ENCODE peak calls at places on chromosome 12, in nine cellular contexts. One of them, this sample, is unnamed.

GRCh38 chr12:52551466-52551865 is 1.5 kb downstream of the KRT71 start:
- DNase-seq in left ventricle myocardium inferior: peak
- DNase-seq in lower lobe of right lung: no peak
- DNase-seq in breast epithelium: no peak
- DNase-seq in uterus: no peak
- DNase-seq in kidney: no peak
- DNase-seq in activated CD8-positive, alpha-beta T cell treated with anti-CD3 and anti-CD28 coated beads for 36 hours: no peak
- DNase-seq in astrocyte of the spinal cord: no peak
- DNase-seq in nephron progenitor cell: no peak
- DNase-seq in this sample: no peak

GRCh38 chr12:94694732-94695131 is 44.4 kb upstream of the TMCC3 start:
- DNase-seq in left ventricle myocardium inferior: no peak
- DNase-seq in lower lobe of right lung: no peak
- DNase-seq in breast epithelium: no peak
- DNase-seq in uterus: no peak
- DNase-seq in kidney: no peak
- DNase-seq in activated CD8-positive, alpha-beta T cell treated with anti-CD3 and anti-CD28 coated beads for 36 hours: no peak
- DNase-seq in astrocyte of the spinal cord: no peak
- DNase-seq in nephron progenitor cell: no peak
- DNase-seq in this sample: no peak

GRCh38 chr12:98601924-98602323 is 8.4 kb downstream of the SLC25A3 start:
- DNase-seq in left ventricle myocardium inferior: no peak
- DNase-seq in lower lobe of right lung: no peak
- DNase-seq in breast epithelium: no peak
- DNase-seq in uterus: no peak
- DNase-seq in kidney: no peak
- DNase-seq in activated CD8-positive, alpha-beta T cell treated with anti-CD3 and anti-CD28 coated beads for 36 hours: no peak
- DNase-seq in astrocyte of the spinal cord: no peak
- DNase-seq in nephron progenitor cell: no peak
- DNase-seq in this sample: no peak

GRCh38 chr12:109597414-109597794 is 23.8 kb downstream of the MVK start:
- DNase-seq in left ventricle myocardium inferior: no peak
- DNase-seq in lower lobe of right lung: no peak
- DNase-seq in breast epithelium: no peak
- DNase-seq in uterus: no peak
- DNase-seq in kidney: no peak
- DNase-seq in activated CD8-positive, alpha-beta T cell treated with anti-CD3 and anti-CD28 coated beads for 36 hours: no peak
- DNase-seq in astrocyte of the spinal cord: no peak
- DNase-seq in nephron progenitor cell: no peak
- DNase-seq in this sample: no peak

GRCh38 chr12:127144770-127145169 is 1122.2 kb upstream of the TMEM132C start:
- DNase-seq in left ventricle myocardium inferior: no peak
- DNase-seq in lower lobe of right lung: no peak
- DNase-seq in breast epithelium: no peak
- DNase-seq in uterus: no peak
- DNase-seq in kidney: no peak
- DNase-seq in activated CD8-positive, alpha-beta T cell treated with anti-CD3 and anti-CD28 coated beads for 36 hours: no peak
- DNase-seq in astrocyte of the spinal cord: no peak
- DNase-seq in nephron progenitor cell: no peak
- DNase-seq in this sample: no peak

GRCh38 chr12:95993907-95994306 is 2.2 kb downstream of the HAL start:
- DNase-seq in left ventricle myocardium inferior: no peak
- DNase-seq in lower lobe of right lung: no peak
- DNase-seq in breast epithelium: no peak
- DNase-seq in uterus: no peak
- DNase-seq in kidney: no peak
- DNase-seq in activated CD8-positive, alpha-beta T cell treated with anti-CD3 and anti-CD28 coated beads for 36 hours: no peak
- DNase-seq in astrocyte of the spinal cord: no peak
- DNase-seq in nephron progenitor cell: no peak
- DNase-seq in this sample: no peak

GRCh38 chr12:30696486-30696885 is 817 bp upstream of the IPO8 start:
- DNase-seq in left ventricle myocardium inferior: no peak
- DNase-seq in lower lobe of right lung: no peak
- DNase-seq in breast epithelium: no peak
- DNase-seq in uterus: no peak
- DNase-seq in kidney: peak
- DNase-seq in activated CD8-positive, alpha-beta T cell treated with anti-CD3 and anti-CD28 coated beads for 36 hours: no peak
- DNase-seq in astrocyte of the spinal cord: no peak
- DNase-seq in nephron progenitor cell: no peak
- DNase-seq in this sample: no peak

GRCh38 chr12:19273482-19274330 is 144.2 kb downstream of the PLEKHA5 start:
- DNase-seq in left ventricle myocardium inferior: peak
- DNase-seq in lower lobe of right lung: no peak
- DNase-seq in breast epithelium: peak
- DNase-seq in uterus: peak
- DNase-seq in kidney: peak
- DNase-seq in activated CD8-positive, alpha-beta T cell treated with anti-CD3 and anti-CD28 coated beads for 36 hours: peak
- DNase-seq in astrocyte of the spinal cord: peak
- DNase-seq in nephron progenitor cell: no peak
- DNase-seq in this sample: peak

GRCh38 chr12:114848661-114849060 is 164.7 kb upstream of the TBX3 start:
- DNase-seq in left ventricle myocardium inferior: no peak
- DNase-seq in lower lobe of right lung: no peak
- DNase-seq in breast epithelium: no peak
- DNase-seq in uterus: no peak
- DNase-seq in kidney: no peak
- DNase-seq in activated CD8-positive, alpha-beta T cell treated with anti-CD3 and anti-CD28 coated beads for 36 hours: no peak
- DNase-seq in astrocyte of the spinal cord: peak
- DNase-seq in nephron progenitor cell: no peak
- DNase-seq in this sample: peak

GRCh38 chr12:100668939-100669536 is 95.6 kb downstream of the GAS2L3 start:
- DNase-seq in left ventricle myocardium inferior: peak
- DNase-seq in lower lobe of right lung: peak
- DNase-seq in breast epithelium: peak
- DNase-seq in uterus: peak
- DNase-seq in kidney: peak
- DNase-seq in activated CD8-positive, alpha-beta T cell treated with anti-CD3 and anti-CD28 coated beads for 36 hours: peak
- DNase-seq in astrocyte of the spinal cord: peak
- DNase-seq in nephron progenitor cell: peak
- DNase-seq in this sample: no peak

GRCh38 chr12:63845726-63846125 is 1.2 kb downstream of the SRGAP1 start:
- DNase-seq in left ventricle myocardium inferior: no peak
- DNase-seq in lower lobe of right lung: no peak
- DNase-seq in breast epithelium: no peak
- DNase-seq in uterus: no peak
- DNase-seq in kidney: no peak
- DNase-seq in activated CD8-positive, alpha-beta T cell treated with anti-CD3 and anti-CD28 coated beads for 36 hours: no peak
- DNase-seq in astrocyte of the spinal cord: peak
- DNase-seq in nephron progenitor cell: no peak
- DNase-seq in this sample: no peak

GRCh38 chr12:94305293-94305957 is 154.2 kb downstream of the CEP83 start:
- DNase-seq in left ventricle myocardium inferior: no peak
- DNase-seq in lower lobe of right lung: no peak
- DNase-seq in breast epithelium: no peak
- DNase-seq in uterus: no peak
- DNase-seq in kidney: no peak
- DNase-seq in activated CD8-positive, alpha-beta T cell treated with anti-CD3 and anti-CD28 coated beads for 36 hours: peak
- DNase-seq in astrocyte of the spinal cord: peak
- DNase-seq in nephron progenitor cell: no peak
- DNase-seq in this sample: no peak

GRCh38 chr12:31729728-31730127 is 907 bp upstream of the AMN1 start:
- DNase-seq in left ventricle myocardium inferior: no peak
- DNase-seq in lower lobe of right lung: no peak
- DNase-seq in breast epithelium: no peak
- DNase-seq in uterus: no peak
- DNase-seq in kidney: no peak
- DNase-seq in activated CD8-positive, alpha-beta T cell treated with anti-CD3 and anti-CD28 coated beads for 36 hours: no peak
- DNase-seq in astrocyte of the spinal cord: no peak
- DNase-seq in nephron progenitor cell: no peak
- DNase-seq in this sample: no peak

GRCh38 chr12:49512541-49512940 is 26.3 kb upstream of the KCNH3 start:
- DNase-seq in left ventricle myocardium inferior: no peak
- DNase-seq in lower lobe of right lung: no peak
- DNase-seq in breast epithelium: no peak
- DNase-seq in uterus: no peak
- DNase-seq in kidney: no peak
- DNase-seq in activated CD8-positive, alpha-beta T cell treated with anti-CD3 and anti-CD28 coated beads for 36 hours: no peak
- DNase-seq in astrocyte of the spinal cord: no peak
- DNase-seq in nephron progenitor cell: no peak
- DNase-seq in this sample: no peak

GRCh38 chr12:212799-213526 is 994 bp downstream of the SLC6A12 start:
- DNase-seq in left ventricle myocardium inferior: peak
- DNase-seq in lower lobe of right lung: no peak
- DNase-seq in breast epithelium: no peak
- DNase-seq in uterus: no peak
- DNase-seq in kidney: peak
- DNase-seq in activated CD8-positive, alpha-beta T cell treated with anti-CD3 and anti-CD28 coated beads for 36 hours: no peak
- DNase-seq in astrocyte of the spinal cord: no peak
- DNase-seq in nephron progenitor cell: no peak
- DNase-seq in this sample: no peak

GRCh38 chr12:121505513-121505912 is 75.3 kb downstream of the KDM2B start:
- DNase-seq in left ventricle myocardium inferior: no peak
- DNase-seq in lower lobe of right lung: no peak
- DNase-seq in breast epithelium: no peak
- DNase-seq in uterus: no peak
- DNase-seq in kidney: no peak
- DNase-seq in activated CD8-positive, alpha-beta T cell treated with anti-CD3 and anti-CD28 coated beads for 36 hours: no peak
- DNase-seq in astrocyte of the spinal cord: no peak
- DNase-seq in nephron progenitor cell: no peak
- DNase-seq in this sample: no peak

GRCh38 chr12:5921027-5921909 is 23.8 kb downstream of the ANO2 start:
- DNase-seq in left ventricle myocardium inferior: no peak
- DNase-seq in lower lobe of right lung: no peak
- DNase-seq in breast epithelium: no peak
- DNase-seq in uterus: no peak
- DNase-seq in kidney: no peak
- DNase-seq in activated CD8-positive, alpha-beta T cell treated with anti-CD3 and anti-CD28 coated beads for 36 hours: no peak
- DNase-seq in astrocyte of the spinal cord: no peak
- DNase-seq in nephron progenitor cell: no peak
- DNase-seq in this sample: no peak

DNA sequence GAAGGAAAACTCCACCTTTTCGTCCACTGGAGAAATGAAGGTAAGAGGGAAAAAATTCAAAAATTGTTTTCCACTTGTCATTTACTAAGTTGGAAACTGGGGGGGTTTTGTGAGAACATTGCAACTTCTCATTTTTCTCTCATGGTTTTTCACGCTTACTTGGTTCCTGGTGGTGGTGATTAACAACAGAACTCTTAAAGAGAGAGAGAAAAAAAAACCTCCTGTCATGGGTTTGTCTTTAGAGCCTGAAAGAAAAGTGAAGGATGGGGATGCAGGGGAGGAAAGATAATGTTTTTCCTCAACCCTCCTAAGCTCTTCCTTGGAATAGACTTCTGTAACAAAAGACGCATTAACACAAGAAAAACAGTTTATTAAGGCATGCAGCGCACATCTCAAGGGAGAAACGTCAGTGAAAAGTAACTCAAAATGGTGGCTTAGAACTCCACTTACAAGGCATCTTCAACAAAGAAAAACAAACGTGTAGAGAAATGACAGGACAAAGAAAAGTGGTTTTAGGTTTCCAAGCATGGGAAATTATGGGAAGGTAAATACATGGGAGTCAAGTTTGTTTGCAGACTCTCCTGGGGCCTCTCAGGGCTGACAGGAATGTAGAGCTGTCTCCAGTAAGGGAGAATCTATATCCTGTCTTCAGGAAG is 81.9 kb upstream of the ATF7IP start:
- DNase-seq in left ventricle myocardium inferior: no peak
- DNase-seq in lower lobe of right lung: no peak
- DNase-seq in breast epithelium: no peak
- DNase-seq in uterus: no peak
- DNase-seq in kidney: no peak
- DNase-seq in activated CD8-positive, alpha-beta T cell treated with anti-CD3 and anti-CD28 coated beads for 36 hours: no peak
- DNase-seq in astrocyte of the spinal cord: no peak
- DNase-seq in nephron progenitor cell: no peak
- DNase-seq in this sample: no peak
- TF ChIP-seq CTCF in left ventricle myocardium inferior: no peak
- TF ChIP-seq CTCF in lower lobe of right lung: no peak
- TF ChIP-seq CTCF in breast epithelium: no peak
- TF ChIP-seq CTCF in uterus: no peak
- TF ChIP-seq CTCF in kidney: no peak
- TF ChIP-seq CTCF in activated CD8-positive, alpha-beta T cell treated with anti-CD3 and anti-CD28 coated beads for 36 hours: no peak
- TF ChIP-seq CTCF in astrocyte of the spinal cord: no peak
- TF ChIP-seq CTCF in nephron progenitor cell: no peak
- TF ChIP-seq CTCF in this sample: no peak

DNA sequence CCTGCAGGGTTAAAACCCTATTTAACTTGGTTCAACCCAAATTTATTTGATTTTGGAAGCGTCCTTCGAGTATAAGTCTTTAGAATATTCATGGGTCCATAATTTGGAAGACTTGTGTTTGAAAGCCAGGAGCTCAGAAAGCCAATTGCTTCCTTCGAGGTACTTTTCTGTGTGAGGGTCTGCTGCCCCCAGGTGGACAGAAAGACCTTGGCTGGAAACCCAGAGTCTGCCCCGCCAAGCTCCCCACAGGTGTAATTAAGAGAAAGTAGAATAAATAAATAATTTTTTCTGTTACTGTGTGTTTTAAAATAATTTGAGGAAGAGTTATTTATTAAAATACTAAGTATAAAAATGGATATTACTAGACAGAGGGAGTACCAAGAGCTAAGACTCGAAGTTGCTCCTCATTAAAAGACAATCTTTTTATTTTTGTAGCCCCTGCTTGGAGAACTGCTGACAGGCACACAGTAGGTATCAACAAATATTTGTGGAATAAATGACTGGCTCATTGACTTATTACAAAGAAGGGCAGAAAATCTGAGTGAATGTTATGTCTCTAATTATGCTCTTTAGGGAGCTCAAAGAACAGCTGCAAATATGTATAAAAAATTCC is 105.8 kb downstream of the PAH start:
- DNase-seq in left ventricle myocardium inferior: no peak
- DNase-seq in lower lobe of right lung: no peak
- DNase-seq in breast epithelium: no peak
- DNase-seq in uterus: peak
- DNase-seq in kidney: no peak
- DNase-seq in activated CD8-positive, alpha-beta T cell treated with anti-CD3 and anti-CD28 coated beads for 36 hours: peak
- DNase-seq in astrocyte of the spinal cord: no peak
- DNase-seq in nephron progenitor cell: peak
- DNase-seq in this sample: no peak
- TF ChIP-seq CTCF in left ventricle myocardium inferior: peak
- TF ChIP-seq CTCF in lower lobe of right lung: peak
- TF ChIP-seq CTCF in breast epithelium: no peak
- TF ChIP-seq CTCF in uterus: peak
- TF ChIP-seq CTCF in kidney: peak
- TF ChIP-seq CTCF in activated CD8-positive, alpha-beta T cell treated with anti-CD3 and anti-CD28 coated beads for 36 hours: peak
- TF ChIP-seq CTCF in astrocyte of the spinal cord: peak
- TF ChIP-seq CTCF in nephron progenitor cell: peak
- TF ChIP-seq CTCF in this sample: peak

GRCh38 chr12:65300679-65301349 is 22.3 kb downstream of the MSRB3 start:
- DNase-seq in left ventricle myocardium inferior: no peak
- DNase-seq in lower lobe of right lung: no peak
- DNase-seq in breast epithelium: no peak
- DNase-seq in uterus: no peak
- DNase-seq in kidney: no peak
- DNase-seq in activated CD8-positive, alpha-beta T cell treated with anti-CD3 and anti-CD28 coated beads for 36 hours: no peak
- DNase-seq in astrocyte of the spinal cord: no peak
- DNase-seq in nephron progenitor cell: peak
- DNase-seq in this sample: no peak
- TF ChIP-seq CTCF in left ventricle myocardium inferior: peak
- TF ChIP-seq CTCF in lower lobe of right lung: peak
- TF ChIP-seq CTCF in breast epithelium: no peak
- TF ChIP-seq CTCF in uterus: no peak
- TF ChIP-seq CTCF in kidney: no peak
- TF ChIP-seq CTCF in activated CD8-positive, alpha-beta T cell treated with anti-CD3 and anti-CD28 coated beads for 36 hours: no peak
- TF ChIP-seq CTCF in astrocyte of the spinal cord: peak
- TF ChIP-seq CTCF in nephron progenitor cell: peak
- TF ChIP-seq CTCF in this sample: peak

DNA sequence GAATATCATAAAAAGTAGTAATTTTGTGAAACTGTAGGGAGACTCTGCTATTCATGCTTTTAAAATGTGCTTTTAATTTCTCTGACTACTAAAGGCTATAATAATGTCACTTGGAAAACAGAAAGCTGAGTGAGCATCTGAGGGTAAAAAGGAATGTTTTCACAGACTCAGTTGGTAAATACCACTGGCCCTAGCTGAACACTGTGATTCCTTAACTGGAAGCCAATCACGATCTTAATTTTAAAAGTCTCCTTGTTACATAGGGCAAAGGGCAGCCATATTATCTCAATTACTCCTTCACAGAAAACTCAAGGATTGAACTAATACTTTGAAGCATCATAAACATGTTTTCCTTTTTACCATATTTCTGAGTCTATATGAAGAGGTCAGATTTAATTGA is 41.9 kb downstream of the PAWR start:
- DNase-seq in left ventricle myocardium inferior: no peak
- DNase-seq in lower lobe of right lung: no peak
- DNase-seq in breast epithelium: no peak
- DNase-seq in uterus: no peak
- DNase-seq in kidney: no peak
- DNase-seq in activated CD8-positive, alpha-beta T cell treated with anti-CD3 and anti-CD28 coated beads for 36 hours: no peak
- DNase-seq in astrocyte of the spinal cord: peak
- DNase-seq in nephron progenitor cell: no peak
- DNase-seq in this sample: no peak
- TF ChIP-seq CTCF in left ventricle myocardium inferior: no peak
- TF ChIP-seq CTCF in lower lobe of right lung: no peak
- TF ChIP-seq CTCF in breast epithelium: no peak
- TF ChIP-seq CTCF in uterus: no peak
- TF ChIP-seq CTCF in kidney: no peak
- TF ChIP-seq CTCF in activated CD8-positive, alpha-beta T cell treated with anti-CD3 and anti-CD28 coated beads for 36 hours: no peak
- TF ChIP-seq CTCF in astrocyte of the spinal cord: no peak
- TF ChIP-seq CTCF in nephron progenitor cell: no peak
- TF ChIP-seq CTCF in this sample: no peak